ENCODE peak calls at places on chromosomes 3 and 15, in five cellular contexts. C is endodermal cell, E is EL, P is GDM1, H is HS-27A. U is an unnamed sample.

GRCh38 chr3:139797724-139798343 is 120.1 kb upstream of the NMNAT3 start:
- DNase-seq in H (no peak), C (peak; percentile 89), P (no peak), E (no peak), U (peak; percentile 57)

GRCh38 chr3:10602769-10603768 is 97.7 kb upstream of the ATP2B2 start:
- DNase-seq in C (no peak), E (no peak), H (no peak), P (no peak), U (no peak)

GRCh38 chr15:29392358-29392757 is 122.7 kb upstream of the NSMCE3 start:
- DNase-seq in C (no peak), P (no peak), H (no peak), E (no peak), U (no peak)

GRCh38 chr3:155766206-155766605 is 21.3 kb upstream of the PLCH1 start:
- DNase-seq in H (no peak), E (no peak), C (no peak), P (no peak), U (peak; percentile 38)

GRCh38 chr3:187531831-187532230 is 138.4 kb downstream of the SST start:
- DNase-seq in H (no peak), P (no peak), C (no peak), E (no peak), U (no peak)

GRCh38 chr3:172132721-172133311 is 93.4 kb downstream of the FNDC3B start:
- DNase-seq in C (no peak), H (no peak), E (no peak), P (no peak), U (no peak)

GRCh38 chr3:127484601-127485388 is 105.7 kb downstream of the TPRA1 start:
- DNase-seq in P (no peak), C (peak; percentile 22), H (no peak), E (peak; percentile 15), U (no peak)

GRCh38 chr3:71048948-71049347 is 534.6 kb downstream of the FOXP1 start:
- DNase-seq in C (no peak), H (no peak), P (no peak), E (no peak), U (peak; percentile 33)

GRCh38 chr3:37290551-37290950 is 116.2 kb upstream of the LRRFIP2 start:
- DNase-seq in H (peak; percentile 70), P (no peak), E (peak; percentile 71), C (no peak), U (peak; percentile 36)

GRCh38 chr15:92883643-92884458 is 16.3 kb upstream of the CHD2 start:
- DNase-seq in H (no peak), C (no peak), P (no peak), E (no peak), U (peak; percentile 67)

GRCh38 chr3:115673860-115674259 is 50.5 kb downstream of the GAP43 start:
- DNase-seq in P (no peak), H (no peak), C (no peak), E (no peak), U (no peak)

GRCh38 chr15:36449084-36449661 is 130.3 kb upstream of the CDIN1 start:
- DNase-seq in C (peak; percentile 58), P (no peak), H (no peak), E (no peak), U (no peak)

GRCh38 chr3:81744366-81744765 is 17.1 kb downstream of the GBE1 start:
- DNase-seq in H (peak; percentile 88), E (peak; percentile 93), P (no peak), C (no peak), U (peak; percentile 98)

GRCh38 chr3:118548434-118548833 is 486.2 kb downstream of the IGSF11 start:
- DNase-seq in E (no peak), P (no peak), C (no peak), H (peak; percentile 36), U (no peak)

GRCh38 chr3:54988302-54989022 is 60.6 kb upstream of the LRTM1 start:
- DNase-seq in C (no peak), P (no peak), H (peak; percentile 59), E (peak; percentile 78), U (peak; percentile 91)

GRCh38 chr15:86062646-86063193 is 17.0 kb upstream of the AGBL1 start:
- DNase-seq in C (no peak), E (no peak), H (no peak), P (no peak), U (no peak)

GRCh38 chr3:23575697-23576096 is 230.1 kb upstream of the UBE2E1 start:
- DNase-seq in C (no peak), E (peak; percentile 21), H (no peak), P (no peak), U (no peak)

GRCh38 chr15:89338036-89338435 is 3.4 kb upstream of the POLG start:
- DNase-seq in C (no peak), P (no peak), E (no peak), H (no peak), U (no peak)

GRCh38 chr3:17023006-17023664 is 138.4 kb downstream of the PLCL2 start:
- DNase-seq in E (peak; percentile 25), C (no peak), P (no peak), H (no peak), U (no peak)

GRCh38 chr15:78837131-78837530 is 25.9 kb upstream of the ADAMTS7 start:
- DNase-seq in C (no peak), E (no peak), P (no peak), H (no peak), U (no peak)

GRCh38 chr3:18082551-18083272 is 340.3 kb upstream of the TBC1D5 start:
- DNase-seq in H (no peak), C (no peak), E (no peak), P (no peak), U (no peak)

GRCh38 chr15:67146875-67147381 is 81.5 kb downstream of the SMAD3 start:
- DNase-seq in P (no peak), C (peak; percentile 66), H (no peak), E (peak; percentile 90), U (peak; percentile 94)

GRCh38 chr3:50885491-50885890 is 210.8 kb downstream of the DOCK3 start:
- DNase-seq in P (no peak), E (peak; percentile 2), C (peak; percentile 77), H (no peak), U (no peak)

GRCh38 chr3:162702768-162703385 is 1206.3 kb downstream of the OTOL1 start:
- DNase-seq in C (no peak), E (no peak), H (no peak), P (no peak), U (no peak)

GRCh38 chr3:66113542-66113941 is 74.8 kb upstream of the MAGI1 start:
- DNase-seq in C (no peak), P (no peak), E (peak; percentile 23), H (no peak), U (no peak)

GRCh38 chr3:72907131-72907697 is 19.4 kb downstream of the GXYLT2 start:
- DNase-seq in E (peak; percentile 52), P (no peak), C (no peak), H (no peak), U (peak; percentile 59)

GRCh38 chr15:88574646-88575045 is 28.2 kb upstream of the DET1 start:
- DNase-seq in E (no peak), C (peak; percentile 67), P (no peak), H (no peak), U (no peak)

GRCh38 chr15:31131853-31132375 is 30.4 kb upstream of the TRPM1 start:
- DNase-seq in H (no peak), E (no peak), P (no peak), C (no peak), U (no peak)

GRCh38 chr15:82570721-82571519 is 30.7 kb upstream of the RPS17 start:
- DNase-seq in P (no peak), H (no peak), C (peak; percentile 65), E (peak; percentile 18), U (no peak)

GRCh38 chr3:71413572-71413971 is 170.0 kb downstream of the FOXP1 start:
- DNase-seq in P (no peak), E (no peak), C (no peak), H (no peak), U (no peak)

GRCh38 chr15:85504739-85505676 is 124.6 kb downstream of the AKAP13 start:
- DNase-seq in E (peak; percentile 64), H (peak; percentile 40), P (peak; percentile 3), C (peak; percentile 58), U (peak; percentile 81)

GRCh38 chr3:197913981-197914380 is 36.0 kb upstream of the RPL35A start:
- DNase-seq in C (no peak), H (no peak), E (no peak), P (no peak), U (no peak)